ENCODE peak calls at places on chromosome 7, in six cellular contexts. Z, I, S, P, D and F are unnamed samples.

GRCh38 chr7:30146127-30146612 is 11.4 kb downstream of the MTURN start:
- DNase-seq in Z (no peak), I (no peak), S (no peak), P (no peak), D (no peak), F (no peak)

GRCh38 chr7:74657692-74658170 is at the start of gene GTF2I:
- DNase-seq in Z (no peak), I (no peak), S (no peak), P (no peak), D (no peak), F (no peak)

GRCh38 chr7:77674878-77675277 is 21.4 kb upstream of the RSBN1L start:
- DNase-seq in Z (no peak), I (peak), S (no peak), P (peak), D (no peak), F (no peak)

GRCh38 chr7:154631162-154631561 is 371.8 kb downstream of the PAXIP1 start:
- DNase-seq in Z (no peak), I (no peak), S (no peak), P (no peak), D (no peak), F (no peak)

GRCh38 chr7:130151591-130152269 is 53.5 kb downstream of the TMEM209 start:
- DNase-seq in Z (no peak), I (peak), S (no peak), P (no peak), D (no peak), F (no peak)

GRCh38 chr7:6359021-6359420 is 86.6 kb upstream of the CYTH3 start:
- DNase-seq in Z (no peak), I (peak), S (no peak), P (no peak), D (no peak), F (no peak)

GRCh38 chr7:44144968-44145418 is 3.9 kb upstream of the MYL7 start:
- DNase-seq in Z (no peak), I (no peak), S (no peak), P (no peak), D (no peak), F (no peak)

GRCh38 chr7:30682131-30683083 is at the start of gene CRHR2:
- DNase-seq in Z (no peak), I (no peak), S (no peak), P (peak), D (peak), F (peak)

GRCh38 chr7:133641436-133641835 is 388.6 kb downstream of the EXOC4 start:
- DNase-seq in Z (no peak), I (no peak), S (no peak), P (no peak), D (no peak), F (no peak)

GRCh38 chr7:156140896-156141295 is 328.6 kb upstream of the SHH start:
- DNase-seq in Z (no peak), I (no peak), S (no peak), P (no peak), D (no peak), F (no peak)

GRCh38 chr7:55030314-55030713 is 11.5 kb downstream of the EGFR start:
- DNase-seq in Z (no peak), I (no peak), S (no peak), P (no peak), D (no peak), F (no peak)

GRCh38 chr7:102272075-102272916 is 14.4 kb upstream of the SH2B2 start:
- DNase-seq in Z (peak), I (peak), S (peak), P (peak), D (peak), F (peak)

GRCh38 chr7:104951546-104951945 is 62.5 kb upstream of the KMT2E start:
- DNase-seq in Z (no peak), I (no peak), S (no peak), P (no peak), D (no peak), F (no peak)

GRCh38 chr7:105691029-105691691 is 109.9 kb upstream of the EFCAB10 start:
- DNase-seq in Z (no peak), I (no peak), S (peak), P (no peak), D (no peak), F (peak)

GRCh38 chr7:16023046-16023445 is 336.6 kb upstream of the MEOX2 start:
- DNase-seq in Z (no peak), I (no peak), S (no peak), P (no peak), D (no peak), F (no peak)

GRCh38 chr7:127359011-127359410 is 33.5 kb downstream of the ZNF800 start:
- DNase-seq in Z (no peak), I (no peak), S (no peak), P (no peak), D (no peak), F (no peak)

GRCh38 chr7:87107949-87108757 is 44.1 kb upstream of the DMTF1 start:
- DNase-seq in Z (no peak), I (no peak), S (no peak), P (no peak), D (no peak), F (no peak)

GRCh38 chr7:23347682-23348180 is 48.6 kb downstream of the MALSU1 start:
- DNase-seq in Z (no peak), I (peak), S (no peak), P (no peak), D (no peak), F (no peak)

GRCh38 chr7:159033956-159034938 is 110.4 kb downstream of the VIPR2 start:
- DNase-seq in Z (no peak), I (no peak), S (no peak), P (no peak), D (no peak), F (no peak)

GRCh38 chr7:158413962-158414961 is 173.4 kb downstream of the PTPRN2 start:
- DNase-seq in Z (no peak), I (peak), S (no peak), P (no peak), D (peak), F (no peak)

GRCh38 chr7:136937436-136937835 is 69.0 kb downstream of the CHRM2 start:
- DNase-seq in Z (no peak), I (no peak), S (no peak), P (no peak), D (no peak), F (no peak)

GRCh38 chr7:17681965-17682364 is 258.3 kb downstream of the SNX13 start:
- DNase-seq in Z (no peak), I (no peak), S (no peak), P (no peak), D (no peak), F (no peak)

GRCh38 chr7:73429218-73429617 is 4.4 kb upstream of the FZD9 start:
- DNase-seq in Z (no peak), I (no peak), S (no peak), P (peak), D (peak), F (no peak)

GRCh38 chr7:23618241-23618640 is 21.1 kb downstream of the CCDC126 start:
- DNase-seq in Z (no peak), I (no peak), S (no peak), P (no peak), D (no peak), F (no peak)

GRCh38 chr7:92758796-92759431 is 77.5 kb downstream of the CDK6 start:
- DNase-seq in Z (no peak), I (no peak), S (no peak), P (no peak), D (no peak), F (no peak)

GRCh38 chr7:146656988-146657387 is 540.4 kb downstream of the CNTNAP2 start:
- DNase-seq in Z (no peak), I (no peak), S (no peak), P (no peak), D (no peak), F (no peak)

GRCh38 chr7:4792537-4793126 is 17.2 kb downstream of the AP5Z1 start:
- DNase-seq in Z (no peak), I (no peak), S (no peak), P (no peak), D (peak), F (no peak)

GRCh38 chr7:23539494-23539907 is 7.7 kb upstream of the TRA2A start:
- DNase-seq in Z (no peak), I (no peak), S (no peak), P (no peak), D (no peak), F (peak)

GRCh38 chr7:70797109-70797514 is 334.8 kb upstream of the GALNT17 start:
- DNase-seq in Z (no peak), I (no peak), S (no peak), P (no peak), D (no peak), F (no peak)

DNA sequence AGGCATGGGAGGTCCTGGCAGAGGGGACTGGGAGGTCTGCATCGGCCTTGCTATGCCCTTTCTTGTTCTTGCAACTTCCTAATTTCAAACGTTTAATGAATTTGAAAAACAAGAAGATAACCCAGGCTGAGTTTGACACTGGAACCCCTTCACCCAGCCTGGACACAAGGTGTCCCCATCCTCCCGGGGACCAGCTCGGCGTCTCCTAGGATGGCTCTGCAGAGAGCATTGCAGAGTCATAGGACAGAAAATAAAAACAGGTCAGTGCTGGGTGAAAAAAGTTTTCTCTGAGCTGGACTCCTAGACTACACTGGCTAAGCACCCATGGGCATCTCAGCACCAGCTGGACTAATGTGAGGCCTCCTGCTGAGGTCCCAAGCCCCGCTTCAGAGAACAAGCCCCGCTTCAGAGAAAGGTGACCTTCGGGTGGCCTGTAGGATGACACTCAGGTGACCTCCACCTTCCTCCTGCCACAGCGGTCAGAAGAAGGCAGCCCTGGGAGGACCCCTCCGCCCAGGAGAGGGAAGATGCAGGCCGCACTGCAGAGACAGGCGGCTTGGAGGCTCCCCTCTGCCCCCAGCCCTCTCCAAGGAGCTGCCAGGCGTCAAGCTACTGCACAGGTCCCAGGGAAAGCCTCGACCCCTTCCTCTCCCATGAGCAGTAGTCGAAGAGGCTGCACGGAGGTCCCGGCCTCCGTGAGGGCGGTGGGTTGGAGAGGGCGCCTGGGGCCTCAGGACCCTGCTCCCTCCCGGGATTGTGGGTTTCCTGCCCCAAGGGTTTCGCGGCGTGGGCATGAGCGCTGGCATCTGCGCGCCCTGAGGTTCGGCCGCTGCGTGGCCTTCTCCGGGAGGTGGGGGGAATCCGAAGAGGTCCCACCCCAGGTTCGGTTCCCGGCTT is 9.2 kb upstream of the UNCX start:
- DNase-seq in Z (no peak), I (peak), S (no peak), P (no peak), D (no peak), F (no peak)
- TF ChIP-seq CTCF in Z (no peak), I (no peak), S (peak), P (peak), D (peak), F (no peak)

GRCh38 chr7:149787428-149788299 is 14.3 kb upstream of the ZNF467 start:
- DNase-seq in Z (no peak), I (peak), S (no peak), P (no peak), D (no peak), F (no peak)
- TF ChIP-seq CTCF in Z (peak), I (peak), S (no peak), P (peak), D (no peak), F (no peak)

GRCh38 chr7:95725170-95725569 is 47.2 kb upstream of the DYNC1I1 start:
- DNase-seq in Z (no peak), I (peak), S (no peak), P (no peak), D (no peak), F (no peak)
- TF ChIP-seq CTCF in Z (no peak), I (no peak), S (peak), P (peak), D (no peak), F (no peak)

DNA sequence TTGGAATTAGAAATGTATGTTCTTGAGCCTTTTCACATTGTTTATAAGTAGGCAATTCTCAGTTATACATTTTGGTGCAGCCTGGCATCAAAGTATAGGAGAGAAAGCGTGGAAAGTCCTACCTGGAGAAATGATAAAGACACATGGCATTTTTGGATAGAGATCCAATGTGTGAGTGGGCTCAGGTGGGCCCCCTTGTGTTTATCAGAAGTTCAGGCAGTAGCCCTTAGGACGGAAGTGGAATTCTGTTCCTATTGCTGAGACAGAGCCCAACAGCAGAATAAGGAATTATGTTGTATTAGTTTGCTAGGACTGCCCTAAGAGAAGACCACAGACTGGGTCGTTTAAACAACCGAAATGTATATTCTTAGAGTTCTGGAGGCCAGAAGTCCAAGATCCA is 85.2 kb upstream of the AMPH start:
- DNase-seq in Z (no peak), I (no peak), S (no peak), P (no peak), D (no peak), F (no peak)
- TF ChIP-seq CTCF in Z (no peak), I (no peak), S (no peak), P (no peak), D (no peak), F (no peak)

GRCh38 chr7:79268730-79269129 is 184.7 kb downstream of the MAGI2 start:
- DNase-seq in Z (no peak), I (no peak), S (no peak), P (no peak), D (no peak), F (no peak)
- TF ChIP-seq CTCF in Z (no peak), I (no peak), S (no peak), P (no peak), D (no peak), F (no peak)

GRCh38 chr7:7681936-7682329 is 36.5 kb downstream of the RPA3 start:
- DNase-seq in Z (no peak), I (no peak), S (no peak), P (no peak), D (no peak), F (no peak)

GRCh38 chr7:7686806-7687205 is 31.6 kb downstream of the RPA3 start:
- DNase-seq in Z (no peak), I (no peak), S (no peak), P (no peak), D (no peak), F (no peak)

GRCh38 chr7:7681191-7681935 is 37.0 kb downstream of the RPA3 start:
- DNase-seq in Z (peak), I (peak), S (peak), P (peak), D (no peak), F (peak)

GRCh38 chr7:7687800-7688199 is 30.6 kb downstream of the RPA3 start:
- DNase-seq in Z (no peak), I (no peak), S (no peak), P (no peak), D (no peak), F (no peak)

GRCh38 chr7:7682856-7683255 is 35.6 kb downstream of the RPA3 start:
- DNase-seq in Z (no peak), I (no peak), S (no peak), P (no peak), D (no peak), F (no peak)
- TF ChIP-seq CTCF in Z (no peak), I (no peak), S (no peak), P (no peak), D (no peak), F (no peak)

GRCh38 chr7:111732923-111733322 is 170.6 kb upstream of the IMMP2L start:
- DNase-seq in Z (no peak), I (no peak), S (no peak), P (no peak), D (no peak), F (no peak)

GRCh38 chr7:111727905-111728634 is 165.8 kb upstream of the IMMP2L start:
- DNase-seq in Z (no peak), I (no peak), S (no peak), P (no peak), D (no peak), F (no peak)

GRCh38 chr7:111729483-111729882 is 167.2 kb upstream of the IMMP2L start:
- DNase-seq in Z (no peak), I (no peak), S (no peak), P (no peak), D (no peak), F (no peak)

GRCh38 chr7:111728635-111728995 is 166.3 kb upstream of the IMMP2L start:
- DNase-seq in Z (no peak), I (no peak), S (no peak), P (no peak), D (no peak), F (no peak)

GRCh38 chr7:111730476-111731300 is 168.4 kb upstream of the IMMP2L start:
- DNase-seq in Z (no peak), I (peak), S (no peak), P (peak), D (no peak), F (peak)
- TF ChIP-seq CTCF in Z (no peak), I (peak), S (peak), P (peak), D (peak), F (peak)

GRCh38 chr7:134699021-134699818 is 52.6 kb downstream of the BPGM start:
- DNase-seq in Z (no peak), I (no peak), S (no peak), P (no peak), D (no peak), F (no peak)

GRCh38 chr7:134702366-134703240 is 56.0 kb downstream of the BPGM start:
- DNase-seq in Z (no peak), I (no peak), S (no peak), P (no peak), D (no peak), F (no peak)

GRCh38 chr7:134703241-134703594 is 56.6 kb downstream of the BPGM start:
- DNase-seq in Z (no peak), I (no peak), S (no peak), P (no peak), D (no peak), F (no peak)

GRCh38 chr7:134699871-134700270 is 53.2 kb downstream of the BPGM start:
- DNase-seq in Z (no peak), I (no peak), S (no peak), P (no peak), D (no peak), F (no peak)

DNA sequence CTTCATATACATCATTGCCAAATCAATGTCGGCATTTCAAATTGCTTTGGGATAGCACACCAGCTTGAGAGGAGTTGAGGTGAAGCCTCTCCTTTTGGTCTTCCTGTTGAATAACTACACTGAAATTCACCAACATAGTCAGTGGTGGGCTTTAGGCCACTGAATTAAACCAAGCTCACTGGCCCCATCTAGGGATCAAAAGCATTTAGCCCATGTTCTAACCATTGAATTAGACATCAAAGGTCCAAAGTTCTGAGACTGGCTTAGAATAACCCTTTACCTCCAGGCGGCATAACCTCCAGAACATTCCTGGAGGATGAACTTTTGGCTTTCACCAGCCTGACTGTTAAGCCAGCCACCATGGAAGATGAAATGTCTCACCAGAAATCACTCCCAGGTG is 54.6 kb downstream of the BPGM start:
- DNase-seq in Z (no peak), I (peak), S (no peak), P (no peak), D (no peak), F (peak)
- TF ChIP-seq CTCF in Z (no peak), I (peak), S (peak), P (no peak), D (peak), F (peak)